ENCODE peak calls at places on chromosomes 1 and 21, in ten cellular contexts. C is SK-N-SH, X is sigmoid colon, I is transverse colon, P is HL-60, B is stomach, Y is GM12878, N is suprapubic skin, H is GM23338, G is Panc1. T is an unnamed sample.

GRCh38 chr1:76142771-76143540 is 68.4 kb downstream of the ST6GALNAC3 start:
- DNase-seq in X (no peak), P (no peak), B (no peak), C (no peak), G (no peak), N (no peak), H (no peak), Y (no peak), I (peak), T (no peak)

GRCh38 chr1:209319549-209319948 is 264.0 kb upstream of the CAMK1G start:
- DNase-seq in H (no peak), X (no peak), B (no peak), I (no peak), C (no peak), P (no peak), N (no peak), Y (no peak), G (no peak), T (no peak)

GRCh38 chr1:117942293-117942692 is 12.8 kb downstream of the WDR3 start:
- DNase-seq in X (no peak), G (no peak), N (no peak), Y (no peak), I (no peak), C (no peak), B (no peak), H (no peak), P (no peak), T (no peak)

GRCh38 chr1:162704673-162705424 is 72.6 kb downstream of the DDR2 start:
- DNase-seq in N (no peak), G (no peak), P (no peak), H (no peak), B (no peak), I (no peak), C (no peak), X (no peak), Y (no peak), T (no peak)

GRCh38 chr1:246159290-246160227 is 347.5 kb downstream of the SMYD3 start:
- DNase-seq in I (no peak), P (no peak), C (no peak), H (no peak), B (no peak), G (no peak), X (no peak), Y (no peak), N (no peak), T (no peak)

GRCh38 chr1:9905010-9905409 is 5.1 kb downstream of the CTNNBIP1 start:
- DNase-seq in B (no peak), X (no peak), C (no peak), I (no peak), P (no peak), N (no peak), Y (no peak), H (no peak), G (no peak), T (no peak)

GRCh38 chr1:44094047-44094446 is 24.6 kb upstream of the KLF17 start:
- DNase-seq in C (no peak), I (no peak), N (no peak), Y (no peak), X (no peak), B (no peak), P (no peak), G (no peak), H (no peak), T (no peak)

GRCh38 chr1:205144751-205145150 is 23.0 kb upstream of the RBBP5 start:
- DNase-seq in B (no peak), H (no peak), P (no peak), Y (no peak), I (no peak), N (no peak), G (no peak), X (no peak), C (no peak), T (no peak)

GRCh38 chr1:30645807-30646206 is 77.6 kb downstream of the MATN1 start:
- DNase-seq in H (no peak), N (no peak), C (no peak), B (no peak), P (no peak), X (no peak), Y (no peak), I (no peak), G (peak), T (no peak)

GRCh38 chr21:15552914-15553491 is 176.8 kb upstream of the USP25 start:
- DNase-seq in Y (no peak), P (no peak), N (no peak), B (no peak), H (peak), I (no peak), C (no peak), G (no peak), X (no peak), T (no peak)

GRCh38 chr1:205421728-205422127 is at the start of gene LEMD1:
- DNase-seq in P (no peak), I (no peak), X (no peak), N (no peak), Y (no peak), G (no peak), C (no peak), H (no peak), B (no peak), T (no peak)

GRCh38 chr1:225996946-225997545 is 2.1 kb downstream of the SDE2 start:
- DNase-seq in G (no peak), I (no peak), P (no peak), N (no peak), Y (no peak), C (no peak), H (no peak), B (no peak), X (no peak), T (no peak)

GRCh38 chr1:228315484-228315944 is 91.1 kb downstream of the TRIM11 start:
- DNase-seq in P (no peak), Y (no peak), N (peak), C (no peak), H (no peak), G (no peak), I (no peak), X (peak), B (peak), T (no peak)

GRCh38 chr1:163263818-163264217 is 57.9 kb upstream of the NUF2 start:
- DNase-seq in I (no peak), X (no peak), N (no peak), H (no peak), G (no peak), Y (no peak), C (no peak), P (no peak), B (no peak), T (no peak)

GRCh38 chr1:177216587-177217202 is 45.9 kb downstream of the BRINP2 start:
- DNase-seq in B (no peak), C (no peak), I (no peak), X (no peak), N (no peak), Y (no peak), H (no peak), P (no peak), G (no peak), T (no peak)

GRCh38 chr1:53669511-53670191 is 69.3 kb downstream of the GLIS1 start:
- DNase-seq in B (no peak), N (no peak), P (no peak), X (no peak), C (peak), I (no peak), H (no peak), Y (no peak), G (no peak), T (no peak)

GRCh38 chr1:8970870-8971337 is 25.2 kb downstream of the CA6 start:
- DNase-seq in B (no peak), X (no peak), H (no peak), N (no peak), G (no peak), P (peak), Y (peak), C (no peak), I (no peak), T (no peak)

GRCh38 chr1:59354754-59355337 is 58.0 kb downstream of the FGGY start:
- DNase-seq in I (no peak), G (no peak), Y (no peak), C (no peak), X (no peak), B (no peak), H (no peak), P (no peak), N (no peak), T (no peak)

GRCh38 chr1:30410153-30410851 is 313.1 kb downstream of the MATN1 start:
- DNase-seq in P (no peak), C (no peak), H (no peak), N (peak), X (peak), B (peak), I (no peak), Y (no peak), G (no peak), T (peak)

GRCh38 chr1:246262281-246262680 is 244.8 kb downstream of the SMYD3 start:
- DNase-seq in N (no peak), Y (no peak), C (no peak), H (no peak), I (no peak), X (no peak), P (no peak), B (no peak), G (no peak), T (no peak)

GRCh38 chr1:201628490-201628889 is 89.6 kb downstream of the NAV1 start:
- DNase-seq in B (no peak), X (no peak), C (peak), P (no peak), H (no peak), I (no peak), N (no peak), Y (no peak), G (no peak), T (no peak)

GRCh38 chr1:119956306-119956705 is 60.0 kb upstream of the ADAM30 start:
- DNase-seq in X (no peak), C (no peak), H (no peak), P (no peak), Y (no peak), G (no peak), I (no peak), N (no peak), B (no peak), T (no peak)

GRCh38 chr1:15578921-15579682 is 5.7 kb downstream of the AGMAT start:
- DNase-seq in Y (peak), H (no peak), B (no peak), I (no peak), X (no peak), G (no peak), P (no peak), C (no peak), N (no peak), T (no peak)

GRCh38 chr1:116203192-116203723 is 92.1 kb downstream of the MAB21L3 start:
- DNase-seq in I (no peak), P (no peak), B (peak), Y (no peak), N (no peak), H (peak), G (no peak), C (no peak), X (no peak), T (peak)

GRCh38 chr1:56436338-56436695 is 143.0 kb downstream of the PLPP3 start:
- DNase-seq in N (no peak), P (no peak), C (no peak), H (no peak), G (no peak), X (no peak), I (no peak), B (no peak), Y (no peak), T (no peak)

GRCh38 chr1:242890211-242890741 is 364.8 kb downstream of the CEP170 start:
- DNase-seq in Y (no peak), C (no peak), X (no peak), H (peak), I (no peak), B (no peak), G (no peak), N (no peak), P (no peak), T (no peak)

GRCh38 chr1:8671313-8671917 is 146.0 kb downstream of the RERE start:
- DNase-seq in C (peak), H (peak), Y (no peak), G (peak), I (no peak), X (peak), B (no peak), P (peak), N (no peak), T (peak)

GRCh38 chr1:167668108-167668507 is 38.1 kb downstream of the RCSD1 start:
- DNase-seq in Y (peak), G (no peak), H (no peak), C (no peak), N (no peak), P (no peak), B (no peak), X (no peak), I (no peak), T (no peak)

GRCh38 chr1:192061556-192061955 is 96.7 kb upstream of the RGS18 start:
- DNase-seq in I (no peak), N (no peak), H (peak), X (no peak), C (no peak), B (no peak), G (no peak), Y (no peak), P (no peak), T (no peak)

GRCh38 chr21:25647632-25648031 is 8.6 kb downstream of the JAM2 start:
- DNase-seq in I (no peak), X (no peak), C (no peak), P (peak), Y (no peak), B (no peak), N (no peak), G (no peak), H (no peak), T (no peak)

GRCh38 chr1:101111461-101111860 is 85.9 kb upstream of the DPH5 start:
- DNase-seq in B (no peak), C (no peak), P (no peak), H (no peak), I (no peak), G (no peak), X (no peak), N (no peak), Y (no peak), T (no peak)

GRCh38 chr1:221098462-221099406 is 219.5 kb downstream of the HLX start:
- DNase-seq in Y (no peak), H (no peak), B (no peak), C (no peak), X (no peak), G (no peak), P (peak), I (no peak), N (no peak), T (no peak)

GRCh38 chr21:46636550-46637289 is 1.2 kb downstream of the PRMT2 start:
- DNase-seq in P (no peak), B (no peak), H (no peak), X (no peak), N (no peak), I (no peak), Y (no peak), G (no peak), C (no peak), T (no peak)

GRCh38 chr1:227323956-227324267 is 5.6 kb upstream of the CDC42BPA start:
- DNase-seq in Y (no peak), H (no peak), G (no peak), X (no peak), C (no peak), P (no peak), N (no peak), I (no peak), B (no peak), T (no peak)

GRCh38 chr1:110150330-110151174 is at the start of gene SLC6A17:
- DNase-seq in H (peak), Y (no peak), I (no peak), B (no peak), X (peak), C (peak), P (no peak), G (no peak), N (no peak), T (no peak)

GRCh38 chr1:100146958-100147357 is 14.0 kb downstream of the TRMT13 start:
- DNase-seq in X (no peak), P (no peak), G (no peak), I (no peak), C (no peak), N (no peak), Y (no peak), B (no peak), H (no peak), T (no peak)

GRCh38 chr1:14598498-14599172 is at the start of gene KAZN:
- DNase-seq in N (no peak), G (no peak), H (peak), X (peak), B (no peak), C (peak), I (no peak), P (no peak), Y (no peak), T (no peak)

GRCh38 chr1:188122646-188123045 is 1293.9 kb downstream of the PLA2G4A start:
- DNase-seq in N (no peak), B (no peak), Y (no peak), C (no peak), H (no peak), P (no peak), X (no peak), G (no peak), I (no peak), T (no peak)

GRCh38 chr1:32063261-32063681 is 9.5 kb upstream of the TMEM39B start:
- DNase-seq in B (no peak), H (peak), Y (no peak), I (no peak), G (peak), X (no peak), N (peak), P (no peak), C (peak), T (no peak)
- TF ChIP-seq CTCF in B (peak), H (peak), Y (peak), I (peak), G (peak), X (peak), N (peak), P (peak), C (peak), T (peak)

DNA sequence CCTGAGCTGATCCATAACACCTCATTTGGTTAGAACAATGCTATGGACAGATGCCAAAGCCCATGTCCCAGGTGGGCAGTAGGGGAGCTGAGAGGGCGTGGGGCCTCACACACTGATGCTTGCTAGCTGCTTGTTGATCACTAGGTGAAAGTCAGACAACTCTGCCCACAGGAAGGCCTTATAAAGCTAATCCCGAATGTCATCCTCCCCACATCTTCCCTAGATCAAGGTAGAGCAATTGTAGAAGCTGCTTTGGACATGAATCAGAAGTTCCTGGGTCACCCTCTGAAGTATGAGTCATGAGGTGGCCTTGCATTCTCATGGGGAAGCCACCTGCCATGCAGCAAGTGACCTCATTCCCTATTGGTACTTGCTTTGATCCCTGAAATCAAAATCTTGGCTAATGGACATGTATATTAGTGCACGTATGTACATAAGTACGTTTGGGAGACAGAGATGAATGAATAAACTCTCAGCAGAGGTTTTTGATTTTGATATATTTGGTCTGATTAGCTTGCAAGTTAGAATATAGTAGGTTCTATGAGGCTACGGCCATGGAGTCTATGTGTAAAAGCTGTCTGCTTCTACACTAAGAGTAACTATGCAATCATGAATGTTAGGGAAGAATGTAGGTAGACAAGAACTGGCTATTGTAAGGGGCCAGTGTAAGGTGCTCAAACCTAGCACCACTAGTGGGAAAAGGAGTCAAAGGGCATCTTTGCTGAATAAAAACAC is 52.7 kb downstream of the ABCA4 start:
- DNase-seq in P (no peak), N (no peak), X (no peak), I (no peak), Y (no peak), B (no peak), C (no peak), G (peak), H (no peak), T (no peak)
- TF ChIP-seq POLR2AphosphoS5 in P (no peak), N (no peak), X (no peak), I (no peak), Y (no peak), B (no peak), C (no peak), G (no peak), H (no peak), T (no peak)

GRCh38 chr1:33902486-33903209 is 38.8 kb downstream of the HMGB4 start:
- DNase-seq in N (no peak), I (no peak), G (no peak), Y (peak), P (no peak), C (peak), X (no peak), B (no peak), H (no peak), T (no peak)
- TF ChIP-seq CTCF in N (no peak), I (no peak), G (no peak), Y (no peak), P (no peak), C (no peak), X (no peak), B (no peak), H (no peak), T (no peak)

GRCh38 chr1:17414022-17414421 is 25.5 kb downstream of the RCC2 start:
- DNase-seq in H (no peak), B (no peak), I (no peak), C (no peak), N (no peak), G (no peak), P (no peak), X (no peak), Y (no peak), T (no peak)

GRCh38 chr1:17405898-17406759 is 33.3 kb downstream of the RCC2 start:
- DNase-seq in P (peak), N (no peak), H (peak), C (peak), X (no peak), I (peak), B (peak), Y (no peak), G (peak), T (peak)

GRCh38 chr1:17404820-17405219 is 32.8 kb downstream of the PADI6 start:
- DNase-seq in P (no peak), B (no peak), N (no peak), H (no peak), I (no peak), X (no peak), C (no peak), G (no peak), Y (no peak), T (no peak)

GRCh38 chr1:17412093-17412870 is 27.2 kb downstream of the RCC2 start:
- DNase-seq in N (no peak), P (no peak), G (no peak), B (no peak), I (no peak), X (no peak), H (no peak), C (no peak), Y (no peak), T (peak)

DNA sequence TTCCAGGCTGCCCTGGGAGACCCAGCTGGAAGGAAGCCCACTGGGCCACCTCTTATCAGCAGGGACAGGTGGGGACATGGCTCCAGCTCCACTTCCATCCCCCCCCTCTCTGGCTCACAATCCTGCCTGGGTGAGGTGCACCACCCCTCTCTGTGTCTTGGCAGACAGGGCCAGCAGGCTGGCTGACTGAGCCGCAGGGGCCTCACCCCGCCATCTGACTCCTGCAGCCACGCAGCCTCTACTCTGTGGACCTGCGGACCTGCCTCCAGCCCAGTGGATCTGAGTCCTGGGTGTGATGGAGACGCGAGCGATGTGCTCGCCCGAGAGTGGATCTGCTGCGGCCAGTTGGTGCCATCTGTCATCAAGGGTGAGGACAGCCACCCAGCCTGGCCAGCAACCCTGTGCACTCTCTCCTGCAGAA is 30.1 kb downstream of the RCC2 start:
- DNase-seq in C (no peak), H (no peak), G (no peak), N (no peak), Y (no peak), B (peak), X (no peak), P (no peak), I (no peak), T (no peak)
- TF ChIP-seq POLR2AphosphoS5 in C (no peak), H (no peak), G (no peak), N (no peak), Y (no peak), B (no peak), X (no peak), P (no peak), I (no peak), T (no peak)

T was measured in prostate gland.